ENCODE peak calls at places on chromosomes 13 and 19, in nine cellular contexts. One of them, this sample, is unnamed.

GRCh38 chr13:39468306-39468705 is 134.7 kb downstream of the LHFPL6 start:
- DNase-seq in vagina: no peak
- DNase-seq in CD4-positive, alpha-beta memory T cell: no peak
- DNase-seq in Panc1: no peak
- DNase-seq in adrenal gland: no peak
- DNase-seq in naive thymus-derived CD4-positive, alpha-beta T cell: no peak
- DNase-seq in uterus: no peak
- DNase-seq in WERI-Rb-1: no peak
- DNase-seq in BE2C: no peak
- DNase-seq in this sample: no peak

GRCh38 chr19:17243340-17243853 is 2.3 kb downstream of the NR2F6 start:
- DNase-seq in adrenal gland: no peak
- DNase-seq in naive thymus-derived CD4-positive, alpha-beta T cell: no peak
- DNase-seq in CD4-positive, alpha-beta memory T cell: no peak
- DNase-seq in WERI-Rb-1: no peak
- DNase-seq in BE2C: no peak
- DNase-seq in vagina: no peak
- DNase-seq in Panc1: no peak
- DNase-seq in uterus: no peak
- DNase-seq in this sample: no peak

GRCh38 chr19:10049626-10050025 is 36.3 kb downstream of the RDH8 start:
- DNase-seq in uterus: no peak
- DNase-seq in naive thymus-derived CD4-positive, alpha-beta T cell: no peak
- DNase-seq in WERI-Rb-1: no peak
- DNase-seq in adrenal gland: no peak
- DNase-seq in BE2C: no peak
- DNase-seq in Panc1: no peak
- DNase-seq in CD4-positive, alpha-beta memory T cell: no peak
- DNase-seq in vagina: no peak
- DNase-seq in this sample: no peak

GRCh38 chr13:50127017-50127725 is 111.9 kb downstream of the KCNRG start:
- DNase-seq in naive thymus-derived CD4-positive, alpha-beta T cell: peak; percentile 39
- DNase-seq in Panc1: no peak
- DNase-seq in BE2C: no peak
- DNase-seq in WERI-Rb-1: no peak
- DNase-seq in uterus: peak; percentile 52
- DNase-seq in adrenal gland: peak; percentile 53
- DNase-seq in CD4-positive, alpha-beta memory T cell: peak; percentile 75
- DNase-seq in vagina: no peak
- DNase-seq in this sample: peak; percentile 54

GRCh38 chr13:25329706-25330105 is 28.3 kb downstream of the NUP58 start:
- DNase-seq in adrenal gland: no peak
- DNase-seq in uterus: no peak
- DNase-seq in WERI-Rb-1: no peak
- DNase-seq in BE2C: no peak
- DNase-seq in Panc1: no peak
- DNase-seq in CD4-positive, alpha-beta memory T cell: no peak
- DNase-seq in vagina: no peak
- DNase-seq in naive thymus-derived CD4-positive, alpha-beta T cell: no peak
- DNase-seq in this sample: no peak

GRCh38 chr13:23044906-23045305 is 135.9 kb upstream of the SGCG start:
- DNase-seq in uterus: no peak
- DNase-seq in adrenal gland: no peak
- DNase-seq in BE2C: no peak
- DNase-seq in WERI-Rb-1: no peak
- DNase-seq in vagina: no peak
- DNase-seq in Panc1: no peak
- DNase-seq in naive thymus-derived CD4-positive, alpha-beta T cell: no peak
- DNase-seq in CD4-positive, alpha-beta memory T cell: no peak
- DNase-seq in this sample: no peak

GRCh38 chr13:102530751-102531150 is 66.0 kb upstream of the TPP2 start:
- DNase-seq in WERI-Rb-1: no peak
- DNase-seq in Panc1: no peak
- DNase-seq in vagina: no peak
- DNase-seq in uterus: no peak
- DNase-seq in BE2C: no peak
- DNase-seq in adrenal gland: no peak
- DNase-seq in naive thymus-derived CD4-positive, alpha-beta T cell: no peak
- DNase-seq in CD4-positive, alpha-beta memory T cell: no peak
- DNase-seq in this sample: no peak

GRCh38 chr13:99303863-99304521 is 3.2 kb downstream of the GPR183 start:
- DNase-seq in vagina: no peak
- DNase-seq in uterus: no peak
- DNase-seq in CD4-positive, alpha-beta memory T cell: peak; percentile 81
- DNase-seq in WERI-Rb-1: no peak
- DNase-seq in adrenal gland: peak; percentile 24
- DNase-seq in Panc1: no peak
- DNase-seq in BE2C: no peak
- DNase-seq in naive thymus-derived CD4-positive, alpha-beta T cell: no peak
- DNase-seq in this sample: no peak

GRCh38 chr13:48906200-48906599 is 69.5 kb upstream of the FNDC3A start:
- DNase-seq in WERI-Rb-1: no peak
- DNase-seq in naive thymus-derived CD4-positive, alpha-beta T cell: no peak
- DNase-seq in vagina: no peak
- DNase-seq in Panc1: no peak
- DNase-seq in adrenal gland: no peak
- DNase-seq in CD4-positive, alpha-beta memory T cell: no peak
- DNase-seq in uterus: no peak
- DNase-seq in BE2C: no peak
- DNase-seq in this sample: no peak

GRCh38 chr13:78586706-78587105 is 16.6 kb downstream of the POU4F1 start:
- DNase-seq in CD4-positive, alpha-beta memory T cell: no peak
- DNase-seq in naive thymus-derived CD4-positive, alpha-beta T cell: no peak
- DNase-seq in vagina: no peak
- DNase-seq in BE2C: peak; percentile 51
- DNase-seq in uterus: no peak
- DNase-seq in WERI-Rb-1: no peak
- DNase-seq in adrenal gland: no peak
- DNase-seq in Panc1: no peak
- DNase-seq in this sample: no peak

GRCh38 chr19:13211426-13212308 is 61.5 kb downstream of the IER2 start:
- DNase-seq in CD4-positive, alpha-beta memory T cell: no peak
- DNase-seq in vagina: no peak
- DNase-seq in BE2C: no peak
- DNase-seq in adrenal gland: no peak
- DNase-seq in uterus: no peak
- DNase-seq in Panc1: no peak
- DNase-seq in naive thymus-derived CD4-positive, alpha-beta T cell: no peak
- DNase-seq in WERI-Rb-1: peak; percentile 35
- DNase-seq in this sample: no peak

GRCh38 chr19:13210941-13211340 is 60.7 kb downstream of the IER2 start:
- DNase-seq in uterus: no peak
- DNase-seq in CD4-positive, alpha-beta memory T cell: no peak
- DNase-seq in adrenal gland: no peak
- DNase-seq in naive thymus-derived CD4-positive, alpha-beta T cell: no peak
- DNase-seq in WERI-Rb-1: no peak
- DNase-seq in BE2C: no peak
- DNase-seq in Panc1: no peak
- DNase-seq in vagina: no peak
- DNase-seq in this sample: no peak

GRCh38 chr19:13208131-13208963 is 58.1 kb downstream of the IER2 start:
- DNase-seq in CD4-positive, alpha-beta memory T cell: peak; percentile 67
- DNase-seq in Panc1: no peak
- DNase-seq in WERI-Rb-1: no peak
- DNase-seq in adrenal gland: peak; percentile 47
- DNase-seq in uterus: peak; percentile 79
- DNase-seq in naive thymus-derived CD4-positive, alpha-beta T cell: peak; percentile 42
- DNase-seq in BE2C: no peak
- DNase-seq in vagina: no peak
- DNase-seq in this sample: peak; percentile 76

GRCh38 chr19:13208964-13209796 is 59.0 kb downstream of the IER2 start:
- DNase-seq in WERI-Rb-1: no peak
- DNase-seq in adrenal gland: no peak
- DNase-seq in CD4-positive, alpha-beta memory T cell: no peak
- DNase-seq in uterus: peak; percentile 18
- DNase-seq in vagina: no peak
- DNase-seq in Panc1: no peak
- DNase-seq in BE2C: no peak
- DNase-seq in naive thymus-derived CD4-positive, alpha-beta T cell: no peak
- DNase-seq in this sample: no peak

GRCh38 chr19:13209797-13210775 is 59.9 kb downstream of the IER2 start:
- DNase-seq in adrenal gland: no peak
- DNase-seq in Panc1: no peak
- DNase-seq in CD4-positive, alpha-beta memory T cell: no peak
- DNase-seq in uterus: no peak
- DNase-seq in BE2C: no peak
- DNase-seq in WERI-Rb-1: no peak
- DNase-seq in naive thymus-derived CD4-positive, alpha-beta T cell: no peak
- DNase-seq in vagina: no peak
- DNase-seq in this sample: no peak
- H3K4me3 ChIP-seq in adrenal gland: no peak overlapping the region
- H3K4me3 ChIP-seq in Panc1: no peak overlapping the region
- H3K4me3 ChIP-seq in CD4-positive, alpha-beta memory T cell: no peak overlapping the region
- H3K4me3 ChIP-seq in uterus: no peak overlapping the region
- H3K4me3 ChIP-seq in BE2C: no peak overlapping the region
- H3K4me3 ChIP-seq in WERI-Rb-1: no peak overlapping the region
- H3K4me3 ChIP-seq in naive thymus-derived CD4-positive, alpha-beta T cell: no peak overlapping the region
- H3K4me3 ChIP-seq in vagina: no peak overlapping the region
- H3K4me3 ChIP-seq in this sample: no peak overlapping the region

GRCh38 chr19:18774107-18774506 is 17.0 kb downstream of the COMP start:
- DNase-seq in WERI-Rb-1: no peak
- DNase-seq in CD4-positive, alpha-beta memory T cell: no peak
- DNase-seq in adrenal gland: no peak
- DNase-seq in Panc1: no peak
- DNase-seq in vagina: no peak
- DNase-seq in naive thymus-derived CD4-positive, alpha-beta T cell: no peak
- DNase-seq in BE2C: peak; percentile 17
- DNase-seq in uterus: no peak
- DNase-seq in this sample: no peak

GRCh38 chr19:18775586-18776287 is 15.4 kb downstream of the COMP start:
- DNase-seq in BE2C: peak; percentile 10
- DNase-seq in naive thymus-derived CD4-positive, alpha-beta T cell: no peak
- DNase-seq in adrenal gland: no peak
- DNase-seq in CD4-positive, alpha-beta memory T cell: no peak
- DNase-seq in vagina: no peak
- DNase-seq in Panc1: no peak
- DNase-seq in uterus: no peak
- DNase-seq in WERI-Rb-1: no peak
- DNase-seq in this sample: no peak

GRCh38 chr19:18776288-18776594 is 14.9 kb downstream of the COMP start:
- DNase-seq in Panc1: no peak
- DNase-seq in naive thymus-derived CD4-positive, alpha-beta T cell: no peak
- DNase-seq in CD4-positive, alpha-beta memory T cell: no peak
- DNase-seq in adrenal gland: no peak
- DNase-seq in BE2C: peak; percentile 13
- DNase-seq in uterus: no peak
- DNase-seq in WERI-Rb-1: no peak
- DNase-seq in vagina: no peak
- DNase-seq in this sample: no peak

GRCh38 chr19:18773682-18774081 is 17.4 kb downstream of the COMP start:
- DNase-seq in naive thymus-derived CD4-positive, alpha-beta T cell: no peak
- DNase-seq in BE2C: no peak
- DNase-seq in adrenal gland: no peak
- DNase-seq in CD4-positive, alpha-beta memory T cell: peak; percentile 3
- DNase-seq in uterus: no peak
- DNase-seq in Panc1: no peak
- DNase-seq in WERI-Rb-1: no peak
- DNase-seq in vagina: no peak
- DNase-seq in this sample: no peak

DNA sequence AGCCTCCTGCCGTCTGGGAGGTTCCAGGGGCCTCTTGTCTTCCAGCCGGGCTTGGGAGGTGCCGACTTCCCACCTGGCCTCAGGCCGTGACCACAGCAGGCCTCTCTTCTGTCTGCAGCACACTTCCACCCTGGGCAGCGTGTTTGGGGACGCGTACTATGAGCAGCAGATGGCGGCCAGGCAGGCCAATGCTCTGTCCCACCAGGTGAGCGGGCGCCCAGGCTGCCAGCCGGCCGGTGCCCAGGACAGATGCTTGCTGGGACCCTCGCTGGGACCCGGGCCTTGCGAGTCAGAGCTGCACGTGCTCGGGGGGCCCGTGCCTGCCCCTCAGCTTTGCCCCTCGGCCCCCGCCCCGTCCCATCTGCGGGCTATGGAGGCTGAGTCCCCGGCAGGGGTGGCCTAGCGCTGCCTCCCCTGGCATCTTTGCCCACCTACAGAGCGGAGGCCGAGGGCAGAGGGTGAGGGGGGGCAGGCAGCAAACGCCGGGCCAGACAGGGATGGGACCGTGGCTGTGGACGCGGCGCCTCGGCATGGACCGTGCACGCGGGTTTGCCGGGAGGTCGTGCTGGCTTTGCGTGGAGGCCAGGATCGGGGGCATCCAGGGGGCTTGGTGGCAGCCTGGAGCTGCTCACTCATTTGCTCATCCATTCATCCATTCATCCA is 16.2 kb downstream of the COMP start:
- DNase-seq in CD4-positive, alpha-beta memory T cell: peak; percentile 5
- DNase-seq in WERI-Rb-1: no peak
- DNase-seq in BE2C: peak; percentile 20
- DNase-seq in naive thymus-derived CD4-positive, alpha-beta T cell: no peak
- DNase-seq in uterus: no peak
- DNase-seq in Panc1: no peak
- DNase-seq in vagina: no peak
- DNase-seq in adrenal gland: no peak
- DNase-seq in this sample: no peak
- H3K27me3 ChIP-seq in CD4-positive, alpha-beta memory T cell: no peaks in the 10 kb centered on the region
- H3K27me3 ChIP-seq in WERI-Rb-1: no peaks in the 10 kb centered on the region
- H3K27me3 ChIP-seq in BE2C: peaks cover 19% of the 10 kb centered on the region
- H3K27me3 ChIP-seq in naive thymus-derived CD4-positive, alpha-beta T cell: no peaks in the 10 kb centered on the region
- H3K27me3 ChIP-seq in uterus: no peaks in the 10 kb centered on the region
- H3K27me3 ChIP-seq in Panc1: no peaks in the 10 kb centered on the region
- H3K27me3 ChIP-seq in vagina: no peaks in the 10 kb centered on the region
- H3K27me3 ChIP-seq in adrenal gland: peaks cover 3% of the 10 kb centered on the region
- H3K27me3 ChIP-seq in this sample: no peaks in the 10 kb centered on the region

GRCh38 chr19:15740785-15741184 is 3.0 kb downstream of the OR10H3 start:
- DNase-seq in BE2C: no peak
- DNase-seq in Panc1: no peak
- DNase-seq in adrenal gland: no peak
- DNase-seq in naive thymus-derived CD4-positive, alpha-beta T cell: no peak
- DNase-seq in uterus: no peak
- DNase-seq in vagina: no peak
- DNase-seq in WERI-Rb-1: no peak
- DNase-seq in CD4-positive, alpha-beta memory T cell: no peak
- DNase-seq in this sample: no peak
- H3K9me3 ChIP-seq in BE2C: no peaks in the 10 kb centered on the region
- H3K9me3 ChIP-seq in Panc1: no peaks in the 10 kb centered on the region
- H3K9me3 ChIP-seq in adrenal gland: no peaks in the 10 kb centered on the region
- H3K9me3 ChIP-seq in naive thymus-derived CD4-positive, alpha-beta T cell: no peaks in the 10 kb centered on the region
- H3K9me3 ChIP-seq in uterus: no peaks in the 10 kb centered on the region
- H3K9me3 ChIP-seq in vagina: no peaks in the 10 kb centered on the region
- H3K9me3 ChIP-seq in WERI-Rb-1: no peaks in the 10 kb centered on the region
- H3K9me3 ChIP-seq in CD4-positive, alpha-beta memory T cell: no peaks in the 10 kb centered on the region
- H3K9me3 ChIP-seq in this sample: no peaks in the 10 kb centered on the region

DNA sequence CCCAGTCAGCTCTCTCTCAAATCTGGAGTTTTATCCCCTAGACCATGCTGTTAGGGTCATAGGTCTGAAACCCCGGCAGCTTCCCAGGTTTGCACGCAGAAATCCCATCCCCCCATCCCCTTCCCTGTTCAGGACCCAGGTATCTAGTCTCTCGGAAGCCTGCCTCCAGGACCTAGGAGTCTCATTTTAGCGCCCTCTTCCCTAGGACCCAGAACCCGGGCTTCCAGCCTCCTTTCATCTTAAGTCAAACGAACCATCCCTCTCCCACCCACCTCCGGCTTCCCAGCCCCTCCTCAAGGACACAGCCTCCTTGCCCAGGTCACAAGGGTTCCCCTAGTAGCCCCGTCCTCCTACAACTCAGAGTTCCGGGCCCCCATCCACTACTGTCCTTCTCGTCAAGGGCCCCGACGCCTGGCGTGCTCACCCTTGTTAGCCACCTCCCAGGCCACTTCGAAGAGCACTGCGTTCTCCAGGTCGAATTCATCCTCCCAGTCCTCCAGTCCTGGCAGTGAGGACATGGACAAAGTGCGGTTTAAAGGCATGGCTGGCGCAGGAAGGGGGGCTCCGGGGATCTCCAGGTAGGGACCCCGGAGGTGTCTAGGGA is 436 bp downstream of the GYS1 start:
- DNase-seq in naive thymus-derived CD4-positive, alpha-beta T cell: no peak
- DNase-seq in Panc1: no peak
- DNase-seq in WERI-Rb-1: no peak
- DNase-seq in vagina: no peak
- DNase-seq in uterus: no peak
- DNase-seq in CD4-positive, alpha-beta memory T cell: no peak
- DNase-seq in BE2C: no peak
- DNase-seq in adrenal gland: no peak
- DNase-seq in this sample: peak; percentile 39
- H3K4me3 ChIP-seq in naive thymus-derived CD4-positive, alpha-beta T cell: peak overlapping the region; percentile 70
- H3K4me3 ChIP-seq in Panc1: peak overlapping the region; percentile 79
- H3K4me3 ChIP-seq in WERI-Rb-1: peak overlapping the region; percentile 77
- H3K4me3 ChIP-seq in vagina: peak overlapping the region; percentile 90
- H3K4me3 ChIP-seq in uterus: peak overlapping the region; percentile 77
- H3K4me3 ChIP-seq in CD4-positive, alpha-beta memory T cell: peak overlapping the region; percentile 91
- H3K4me3 ChIP-seq in BE2C: peak overlapping the region; percentile 78
- H3K4me3 ChIP-seq in adrenal gland: peak overlapping the region; percentile 91
- H3K4me3 ChIP-seq in this sample: peak overlapping the region; percentile 78

This sample was measured in ovary.